ENCODE peak calls at places on chromosome 5, in five cellular contexts. D, H, K, O and T are unnamed samples. For H3K36me3, the result is how much of the 10 kb centered on the place peaks cover.

GRCh38 chr5:82593481-82593880 is 315.3 kb upstream of the RPS23 start:
- DNase-seq in D (no peak), H (no peak), K (no peak), O (no peak), T (no peak)

GRCh38 chr5:6858419-6858818 is 145.2 kb downstream of the TENT4A start:
- DNase-seq in D (no peak), H (no peak), K (no peak), O (no peak), T (no peak)

GRCh38 chr5:16483361-16483760 is 17.8 kb upstream of the ZNF622 start:
- DNase-seq in D (no peak), H (no peak), K (peak), O (no peak), T (no peak)

GRCh38 chr5:171080151-171080938 is 218.5 kb downstream of the RANBP17 start:
- DNase-seq in D (no peak), H (no peak), K (no peak), O (no peak), T (no peak)

GRCh38 chr5:110757118-110757729 is 18.4 kb downstream of the SLC25A46 start:
- DNase-seq in D (peak), H (peak), K (peak), O (peak), T (no peak)

GRCh38 chr5:23523031-23523430 is 15.6 kb downstream of the PRDM9 start:
- DNase-seq in D (no peak), H (no peak), K (no peak), O (no peak), T (peak)

GRCh38 chr5:95842955-95843544 is 20.5 kb upstream of the GLRX start:
- DNase-seq in D (no peak), H (peak), K (peak), O (peak), T (peak)

GRCh38 chr5:20166496-20166895 is 178.5 kb upstream of the CDH18 start:
- DNase-seq in D (no peak), H (no peak), K (peak), O (no peak), T (no peak)

GRCh38 chr5:10457682-10458574 is 16.2 kb downstream of the ROPN1L start:
- DNase-seq in D (no peak), H (no peak), K (peak), O (no peak), T (no peak)

GRCh38 chr5:82353522-82353921 is 75.4 kb upstream of the RPS23 start:
- DNase-seq in D (no peak), H (no peak), K (no peak), O (no peak), T (no peak)

GRCh38 chr5:120512068-120512467 is 48.0 kb downstream of the PRR16 start:
- DNase-seq in D (peak), H (no peak), K (no peak), O (no peak), T (no peak)

GRCh38 chr5:133934822-133935793 is 33.3 kb downstream of the C5orf15 start:
- DNase-seq in D (no peak), H (peak), K (no peak), O (no peak), T (no peak)

GRCh38 chr5:143165049-143165448 is 238.4 kb downstream of the NR3C1 start:
- DNase-seq in D (no peak), H (no peak), K (no peak), O (no peak), T (peak)

GRCh38 chr5:55821731-55822512 is 29.2 kb upstream of the IL31RA start:
- DNase-seq in D (no peak), H (no peak), K (no peak), O (no peak), T (peak)

GRCh38 chr5:9423611-9424010 is 122.3 kb downstream of the SEMA5A start:
- DNase-seq in D (no peak), H (no peak), K (no peak), O (no peak), T (no peak)

GRCh38 chr5:60143912-60144311 is 250.4 kb upstream of the PDE4D start:
- DNase-seq in D (no peak), H (no peak), K (no peak), O (no peak), T (no peak)

GRCh38 chr5:91189480-91190332 is 193.4 kb downstream of the ARRDC3 start:
- DNase-seq in D (no peak), H (no peak), K (peak), O (peak), T (no peak)

GRCh38 chr5:98568336-98568735 is 205.1 kb upstream of the RGMB start:
- DNase-seq in D (no peak), H (no peak), K (no peak), O (no peak), T (no peak)

GRCh38 chr5:13251623-13252367 is 692.7 kb downstream of the DNAH5 start:
- DNase-seq in D (no peak), H (no peak), K (no peak), O (no peak), T (no peak)

GRCh38 chr5:146866263-146866662 is 12.3 kb downstream of the PPP2R2B start:
- DNase-seq in D (no peak), H (no peak), K (no peak), O (no peak), T (no peak)

GRCh38 chr5:27818888-27819287 is 780.5 kb upstream of the CDH9 start:
- DNase-seq in D (no peak), H (no peak), K (peak), O (no peak), T (no peak)

GRCh38 chr5:56282951-56283350 is 49.8 kb upstream of the ANKRD55 start:
- DNase-seq in D (no peak), H (no peak), K (no peak), O (no peak), T (no peak)

GRCh38 chr5:174698156-174698555 is 26.2 kb upstream of the MSX2 start:
- DNase-seq in D (no peak), H (no peak), K (no peak), O (no peak), T (no peak)

GRCh38 chr5:119409235-119409815 is 43.0 kb upstream of the HSD17B4 start:
- DNase-seq in D (no peak), H (peak), K (no peak), O (peak), T (no peak)

GRCh38 chr5:125455041-125455440 is 708.6 kb upstream of the ZNF608 start:
- DNase-seq in D (no peak), H (no peak), K (no peak), O (no peak), T (no peak)

GRCh38 chr5:116970318-116970717 is 395.7 kb upstream of the SEMA6A start:
- DNase-seq in D (no peak), H (no peak), K (no peak), O (no peak), T (no peak)

GRCh38 chr5:54171645-54172384 is 138.6 kb downstream of the ARL15 start:
- DNase-seq in D (no peak), H (peak), K (peak), O (peak), T (no peak)

GRCh38 chr5:44002381-44002901 is 386.8 kb downstream of the FGF10 start:
- DNase-seq in D (no peak), H (no peak), K (peak), O (no peak), T (no peak)

GRCh38 chr5:116157902-116158301 is 73.1 kb downstream of the COMMD10 start:
- DNase-seq in D (no peak), H (no peak), K (no peak), O (no peak), T (no peak)

GRCh38 chr5:136192526-136193395 is at the start of gene SMIM32:
- DNase-seq in D (peak), H (no peak), K (no peak), O (no peak), T (peak)
- H3K4me2 ChIP-seq in D (peak), H (no peak), K (no peak), O (no peak), T (peak)

GRCh38 chr5:1967716-1968115 is 85.0 kb upstream of the IRX4 start:
- DNase-seq in D (no peak), H (no peak), K (no peak), O (no peak), T (peak)
- H3K36me3 ChIP-seq in D (under half), H (under half), K (under half), O (under half), T (under half)

GRCh38 chr5:57989378-57989777 is 470.5 kb downstream of the PLK2 start:
- DNase-seq in D (no peak), H (no peak), K (peak), O (no peak), T (no peak)
- H3K4me2 ChIP-seq in D (no peak), H (no peak), K (peak), O (no peak), T (no peak)

GRCh38 chr5:159032656-159033350 is 66.9 kb downstream of the EBF1 start:
- DNase-seq in D (no peak), H (no peak), K (no peak), O (no peak), T (no peak)

GRCh38 chr5:159031513-159031912 is 68.2 kb downstream of the EBF1 start:
- DNase-seq in D (no peak), H (no peak), K (no peak), O (no peak), T (no peak)

GRCh38 chr5:159034083-159034824 is 65.5 kb downstream of the EBF1 start:
- DNase-seq in D (no peak), H (no peak), K (peak), O (peak), T (no peak)

GRCh38 chr5:159031915-159032314 is 67.8 kb downstream of the EBF1 start:
- DNase-seq in D (no peak), H (no peak), K (no peak), O (no peak), T (no peak)

DNA sequence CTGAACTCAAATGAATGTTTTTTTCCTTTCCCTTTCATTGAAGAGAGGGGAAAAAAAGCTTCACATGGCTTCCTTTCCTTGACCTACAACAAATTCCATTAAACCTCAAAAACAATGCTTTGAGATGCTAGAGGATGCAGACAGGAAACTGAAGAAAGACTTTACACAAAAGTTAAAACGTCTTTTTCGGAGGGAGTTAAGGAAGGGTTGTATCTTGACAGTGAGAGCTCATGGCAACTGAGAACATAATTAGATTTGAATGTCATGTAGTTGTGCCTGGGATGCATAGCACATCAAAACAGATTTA is 66.4 kb downstream of the EBF1 start:
- DNase-seq in D (no peak), H (no peak), K (no peak), O (no peak), T (no peak)
- H3K36me3 ChIP-seq in D (under half), H (under half), K (under half), O (under half), T (under half)

DNA sequence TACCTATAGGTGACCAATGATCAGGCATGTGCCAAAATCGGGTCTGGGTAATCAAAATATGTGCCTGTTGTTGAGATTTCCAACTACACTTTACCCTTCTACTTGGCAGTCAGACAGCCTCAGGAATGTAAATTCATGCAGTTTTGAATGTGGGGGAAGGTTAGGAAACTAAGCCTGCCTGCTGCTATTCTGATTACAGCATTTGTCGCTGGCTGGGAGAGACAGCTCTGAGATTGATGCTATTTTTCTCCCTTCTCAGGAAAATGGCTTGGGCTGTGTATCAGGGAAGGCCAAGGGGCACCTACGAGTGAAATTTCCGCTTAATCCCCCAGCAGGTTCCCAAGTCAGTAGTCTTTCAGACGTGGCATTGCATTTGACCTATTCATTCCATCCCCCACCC is 3.6 kb upstream of the RGS7BP start:
- DNase-seq in D (no peak), H (no peak), K (no peak), O (no peak), T (no peak)
- H3K4me2 ChIP-seq in D (no peak), H (no peak), K (no peak), O (no peak), T (no peak)

GRCh38 chr5:172118891-172119290 is 69.1 kb downstream of the STK10 start:
- DNase-seq in D (no peak), H (no peak), K (no peak), O (no peak), T (no peak)

GRCh38 chr5:172119921-172120688 is 67.9 kb downstream of the STK10 start:
- DNase-seq in D (no peak), H (no peak), K (no peak), O (no peak), T (no peak)

GRCh38 chr5:172114875-172115422 is 73.1 kb downstream of the STK10 start:
- DNase-seq in D (no peak), H (peak), K (no peak), O (no peak), T (no peak)

GRCh38 chr5:172115541-172115982 is 72.5 kb downstream of the STK10 start:
- DNase-seq in D (no peak), H (peak), K (peak), O (no peak), T (no peak)

DNA sequence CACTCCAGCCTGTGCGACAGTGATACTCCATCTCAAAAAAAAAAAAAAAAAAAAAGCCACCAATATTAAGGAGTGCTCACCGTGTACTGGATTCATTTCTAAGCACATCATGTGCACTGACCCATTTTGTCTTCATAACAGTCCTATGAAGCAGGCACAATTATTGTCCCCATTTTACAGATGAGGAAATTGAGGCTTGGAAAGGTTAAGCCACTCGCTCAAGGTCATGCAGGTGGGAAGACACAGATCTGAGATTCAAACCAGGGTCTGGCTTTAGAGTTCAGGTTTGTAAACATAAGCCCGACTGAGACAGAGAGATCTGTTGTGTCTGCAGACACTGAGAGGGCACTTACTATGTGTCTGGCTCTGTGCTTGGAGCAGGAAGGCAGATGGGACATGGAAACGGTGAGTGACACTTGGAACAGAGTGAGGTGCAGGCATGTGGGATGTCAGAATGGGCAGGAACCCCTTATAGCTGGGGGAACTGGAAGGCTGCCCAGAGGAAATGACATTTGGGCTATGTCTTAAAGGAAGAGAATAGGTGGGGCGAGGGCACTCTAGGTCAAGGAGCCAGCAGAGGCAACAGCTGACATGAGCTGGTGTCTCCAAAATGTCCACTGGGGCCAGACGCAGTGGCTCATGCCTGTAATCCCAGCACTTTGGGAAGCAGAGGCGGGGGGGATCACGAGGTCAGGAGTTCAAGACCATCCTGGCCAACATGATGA is 69.9 kb downstream of the STK10 start:
- DNase-seq in D (no peak), H (no peak), K (no peak), O (no peak), T (no peak)
- H3K36me3 ChIP-seq in D (under half), H (under half), K (under half), O (under half), T (under half)

DNA sequence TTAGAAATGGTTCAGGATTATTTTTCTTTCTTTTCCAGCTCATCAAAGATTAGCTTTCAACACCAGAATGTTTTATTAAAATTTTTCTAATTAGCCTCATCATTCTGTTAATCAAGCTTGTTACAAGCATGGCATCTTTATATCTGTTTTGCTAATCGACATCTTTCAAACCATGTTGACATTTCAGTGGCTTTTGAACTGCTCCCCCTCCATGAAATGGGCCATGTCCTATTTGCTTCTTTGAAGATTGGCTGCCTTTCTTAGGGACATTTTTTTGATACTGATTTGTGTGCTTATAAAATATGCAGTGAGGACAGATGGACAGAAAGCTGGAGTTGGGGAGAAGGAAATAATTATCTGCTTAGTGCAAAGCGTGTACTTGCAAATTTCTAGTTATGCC is 27.4 kb downstream of the BTF3 start:
- DNase-seq in D (no peak), H (no peak), K (no peak), O (no peak), T (no peak)
- H3K4me2 ChIP-seq in D (no peak), H (no peak), K (no peak), O (no peak), T (no peak)

GRCh38 chr5:150022681-150023080 is 22.1 kb downstream of the HMGXB3 start:
- DNase-seq in D (no peak), H (no peak), K (no peak), O (no peak), T (no peak)

GRCh38 chr5:150021491-150022162 is 21.1 kb downstream of the HMGXB3 start:
- DNase-seq in D (no peak), H (no peak), K (peak), O (no peak), T (no peak)

GRCh38 chr5:150022163-150022540 is 21.6 kb downstream of the HMGXB3 start:
- DNase-seq in D (no peak), H (no peak), K (peak), O (peak), T (no peak)

GRCh38 chr5:150017606-150018005 is 17.1 kb downstream of the HMGXB3 start:
- DNase-seq in D (no peak), H (no peak), K (peak), O (no peak), T (peak)

DNA sequence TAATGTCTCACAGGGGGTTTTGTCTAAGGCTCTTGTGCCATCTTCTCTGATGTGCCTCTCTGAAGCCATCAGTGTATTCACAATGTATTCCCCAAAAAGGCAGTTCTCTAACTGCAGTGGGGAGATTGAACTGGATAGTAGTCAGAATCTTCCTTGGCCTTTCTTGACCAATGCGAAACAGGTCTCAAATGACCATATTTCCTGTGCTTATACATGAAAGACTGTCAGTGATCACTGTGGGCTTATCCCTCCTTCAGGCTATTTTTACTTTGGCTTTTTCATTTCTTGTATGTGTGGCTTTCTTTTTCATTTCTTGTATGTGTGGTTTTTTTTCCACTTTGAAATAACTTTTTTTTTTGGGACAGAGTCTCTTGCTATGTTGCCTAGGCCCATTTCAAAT is 19.7 kb downstream of the HMGXB3 start:
- DNase-seq in D (no peak), H (no peak), K (no peak), O (peak), T (no peak)
- H3K36me3 ChIP-seq in D (half or more), H (half or more), K (half or more), O (under half), T (half or more)

GRCh38 chr5:61246768-61247307 is 84.6 kb upstream of the SMIM15 start:
- DNase-seq in D (no peak), H (no peak), K (no peak), O (no peak), T (no peak)

GRCh38 chr5:61245936-61246335 is 83.7 kb upstream of the SMIM15 start:
- DNase-seq in D (no peak), H (no peak), K (no peak), O (no peak), T (no peak)

DNA sequence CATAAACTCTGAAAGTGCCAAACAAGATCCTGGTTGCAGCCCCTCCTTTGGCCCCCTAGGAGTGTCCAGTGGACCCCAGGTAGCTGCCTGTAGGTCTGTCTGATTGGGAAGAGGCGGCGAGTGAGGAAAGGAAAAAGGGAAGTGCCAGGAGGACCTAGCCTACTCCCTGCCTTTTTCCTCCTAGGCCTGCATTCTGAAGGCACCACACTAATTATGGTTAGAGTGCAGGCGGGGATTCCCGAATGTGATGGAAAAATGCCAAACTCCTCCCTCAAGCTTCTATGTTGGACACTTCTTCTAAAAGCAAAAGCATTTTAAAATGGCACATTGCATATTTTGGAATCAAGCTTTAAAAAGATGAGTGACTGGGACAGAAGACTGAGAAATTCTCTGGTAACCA is 83.2 kb upstream of the SMIM15 start:
- DNase-seq in D (no peak), H (no peak), K (no peak), O (peak), T (peak)
- H3K4me2 ChIP-seq in D (no peak), H (no peak), K (no peak), O (no peak), T (peak)